ENCODE peak calls at places on chromosomes 6 and 20, in four cellular contexts. M, S, L and P are unnamed samples.

GRCh38 chr20:64188682-64189529 is 24.7 kb downstream of the MYT1 start:
- DNase-seq in M (peak; percentile 84), S (no peak), L (no peak), P (peak; percentile 59)

GRCh38 chr20:57930328-57930727 is 220.5 kb upstream of the PMEPA1 start:
- DNase-seq in M (no peak), S (no peak), L (no peak), P (no peak)

GRCh38 chr20:19886666-19887288 is 128.7 kb downstream of the RIN2 start:
- DNase-seq in M (no peak), S (no peak), L (no peak), P (no peak)

GRCh38 chr6:119310486-119311036 is 39.0 kb downstream of the MAN1A1 start:
- DNase-seq in M (peak; percentile 62), S (no peak), L (no peak), P (no peak)

GRCh38 chr6:21587925-21588811 is 5.4 kb upstream of the SOX4 start:
- DNase-seq in M (peak; percentile 83), S (peak; percentile 89), L (peak; percentile 42), P (peak; percentile 61)

GRCh38 chr20:61806314-61806713 is 259.4 kb downstream of the TAF4 start:
- DNase-seq in M (no peak), S (peak; percentile 37), L (no peak), P (no peak)

GRCh38 chr20:41734506-41734945 is 116.3 kb upstream of the CHD6 start:
- DNase-seq in M (peak; percentile 37), S (no peak), L (peak; percentile 27), P (no peak)

GRCh38 chr20:63293866-63294535 is 1.0 kb downstream of the COL20A1 start:
- DNase-seq in M (no peak), S (peak; percentile 55), L (no peak), P (peak; percentile 65)

GRCh38 chr6:44522871-44523270 is 135.4 kb downstream of the CDC5L start:
- DNase-seq in M (no peak), S (no peak), L (no peak), P (no peak)

GRCh38 chr6:142726616-142727015 is 218.4 kb downstream of the HIVEP2 start:
- DNase-seq in M (no peak), S (no peak), L (no peak), P (no peak)

GRCh38 chr6:7252390-7252789 is 60.6 kb downstream of the SSR1 start:
- DNase-seq in M (no peak), S (no peak), L (no peak), P (no peak)

GRCh38 chr6:168260385-168260987 is 59.1 kb downstream of the DACT2 start:
- DNase-seq in M (no peak), S (peak; percentile 72), L (no peak), P (no peak)

GRCh38 chr6:124480021-124480430 is 482.2 kb upstream of the RNF217 start:
- DNase-seq in M (peak; percentile 17), S (no peak), L (no peak), P (no peak)

GRCh38 chr6:136465766-136466303 is 84.4 kb downstream of the MAP7 start:
- DNase-seq in M (no peak), S (no peak), L (no peak), P (no peak)

GRCh38 chr6:79111549-79111948 is 33.5 kb upstream of the PHIP start:
- DNase-seq in M (no peak), S (no peak), L (no peak), P (no peak)

DNA sequence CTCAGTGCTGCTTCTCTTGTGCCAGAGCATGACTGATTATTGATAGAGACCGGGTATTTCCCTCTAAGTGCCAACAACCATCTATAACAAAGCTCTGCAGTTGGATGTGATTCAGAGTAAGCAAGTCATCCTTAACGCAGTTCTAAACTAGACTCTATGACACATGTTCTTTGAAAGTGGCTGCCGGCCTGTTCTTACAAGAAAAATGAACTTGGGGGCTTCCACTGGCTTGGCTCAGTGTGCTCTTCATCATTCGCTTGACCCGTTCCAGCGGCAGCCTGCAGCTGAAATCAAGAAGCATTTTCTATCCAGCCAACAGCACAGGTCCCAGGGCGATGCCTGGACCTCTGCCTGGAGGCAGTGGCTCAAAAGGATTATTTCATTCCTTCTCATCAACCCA is 29.8 kb downstream of the GFOD1 start:
- DNase-seq in M (no peak), S (no peak), L (no peak), P (no peak)
- H3K27ac ChIP-seq in M (no peak overlapping the region), S (no peak overlapping the region), L (no peak overlapping the region), P (no peak overlapping the region)

GRCh38 chr6:11260249-11261038 is 28.0 kb upstream of the NEDD9 start:
- DNase-seq in M (no peak), S (no peak), L (no peak), P (no peak)
- H3K4me1 ChIP-seq in M (peaks cover 19% of the 10 kb centered on the region), S (peaks cover 35% of the 10 kb centered on the region), L (peaks cover 54% of the 10 kb centered on the region), P (peaks cover 8% of the 10 kb centered on the region)

DNA sequence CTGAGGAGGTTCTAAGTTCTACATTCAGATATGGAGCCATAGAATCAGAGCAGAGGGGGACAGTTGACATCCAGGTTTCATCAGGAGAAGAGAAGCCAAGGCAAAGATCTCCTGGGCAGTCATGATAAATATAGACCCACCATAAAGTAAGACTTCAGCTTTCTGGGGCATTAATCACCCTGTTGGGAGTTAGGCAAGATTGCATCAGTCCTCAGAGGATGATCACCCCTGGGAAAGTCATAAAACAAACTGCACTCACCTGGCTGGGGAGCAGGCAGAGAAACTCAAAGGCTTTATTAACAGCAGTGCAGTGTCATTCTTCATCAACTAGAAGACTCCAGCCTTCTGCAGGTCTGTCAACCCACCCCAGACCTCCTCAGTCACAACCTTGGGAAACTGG is 301.3 kb upstream of the JARID2 start:
- DNase-seq in M (no peak), S (no peak), L (no peak), P (no peak)
- H3K4me3 ChIP-seq in M (no peak overlapping the region), S (no peak overlapping the region), L (no peak overlapping the region), P (no peak overlapping the region)

GRCh38 chr20:1820137-1821074 is 74.8 kb upstream of the SIRPA start:
- DNase-seq in M (no peak), S (no peak), L (no peak), P (no peak)
- H3K27ac ChIP-seq in M (no peak overlapping the region), S (peak overlapping the region; percentile 94), L (no peak overlapping the region), P (peak overlapping the region; percentile 44)